ENCODE peak calls at places on chromosomes 7 and 10, in four cellular contexts. D is A549, U is GM12864, G is neuronal stem cell. C is an unnamed sample.

GRCh38 chr10:95729323-95730055 is 26.5 kb upstream of the ENTPD1 start:
- DNase-seq in D (no peak), U (no peak), G (no peak), C (no peak)

GRCh38 chr10:3357729-3358128 is 185.1 kb upstream of the PITRM1 start:
- DNase-seq in U (no peak), D (no peak), G (no peak), C (no peak)

GRCh38 chr10:26334932-26335573 is 103.1 kb upstream of the APBB1IP start:
- DNase-seq in D (peak), G (peak), U (peak), C (peak)

GRCh38 chr10:77637986-77638765 is 568 bp upstream of the KCNMA1 start:
- DNase-seq in D (peak), U (no peak), G (no peak), C (no peak)

GRCh38 chr10:27513451-27514191 is 9.5 kb downstream of the RAB18 start:
- DNase-seq in D (no peak), U (no peak), G (no peak), C (peak)

GRCh38 chr7:75957021-75957736 is 37.2 kb downstream of the TMEM120A start:
- DNase-seq in D (no peak), U (no peak), G (no peak), C (no peak)

GRCh38 chr10:77392851-77393250 is 244.8 kb downstream of the KCNMA1 start:
- DNase-seq in D (peak), U (no peak), G (no peak), C (peak)

GRCh38 chr7:54986716-54987115 is 32.1 kb upstream of the EGFR start:
- DNase-seq in U (no peak), G (no peak), D (no peak), C (no peak)

GRCh38 chr7:144515430-144515829 is 111.9 kb upstream of the NOBOX start:
- DNase-seq in G (no peak), D (no peak), U (no peak), C (no peak)

GRCh38 chr10:122939819-122940543 is 14.0 kb downstream of the C10orf88 start:
- DNase-seq in D (no peak), U (no peak), G (no peak), C (no peak)

GRCh38 chr10:122171270-122171669 is 99.8 kb upstream of the BTBD16 start:
- DNase-seq in U (no peak), D (no peak), G (no peak), C (no peak)

GRCh38 chr7:28083998-28084985 is 96.3 kb downstream of the JAZF1 start:
- DNase-seq in D (no peak), U (no peak), G (no peak), C (no peak)

GRCh38 chr7:121961491-121961890 is 88.5 kb downstream of the PTPRZ1 start:
- DNase-seq in U (no peak), D (no peak), G (no peak), C (no peak)

GRCh38 chr10:37710831-37711616 is 146.4 kb downstream of the ZNF248 start:
- DNase-seq in G (no peak), U (no peak), D (no peak), C (no peak)

GRCh38 chr7:128114806-128115205 is 83.6 kb upstream of the LRRC4 start:
- DNase-seq in U (no peak), D (no peak), G (no peak), C (no peak)

GRCh38 chr10:130964771-130965170 is 346.8 kb downstream of the TCERG1L start:
- DNase-seq in G (no peak), U (no peak), D (no peak), C (no peak)

GRCh38 chr10:114336823-114337509 is 67.3 kb downstream of the AFAP1L2 start:
- DNase-seq in U (no peak), G (no peak), D (no peak), C (no peak)

GRCh38 chr10:29472268-29473086 is 162.3 kb downstream of the SVIL start:
- DNase-seq in U (no peak), G (no peak), D (no peak), C (no peak)

GRCh38 chr7:521221-522070 is 1.8 kb upstream of the PDGFA start:
- DNase-seq in G (no peak), D (peak), U (no peak), C (no peak)

GRCh38 chr7:132161231-132161915 is 414.9 kb downstream of the PLXNA4 start:
- DNase-seq in D (no peak), G (no peak), U (no peak), C (no peak)

GRCh38 chr10:102399217-102400021 is 3.9 kb downstream of the NFKB2 start:
- DNase-seq in D (peak), U (peak), G (peak), C (no peak)

GRCh38 chr10:80493482-80494021 is 39.4 kb downstream of the TSPAN14 start:
- DNase-seq in G (no peak), D (no peak), U (no peak), C (no peak)

GRCh38 chr7:20374391-20374790 is 43.7 kb downstream of the ITGB8 start:
- DNase-seq in G (no peak), D (no peak), U (no peak), C (no peak)

GRCh38 chr10:23338155-23338828 is 6.3 kb downstream of the C10orf67 start:
- DNase-seq in U (no peak), G (no peak), D (no peak), C (no peak)

GRCh38 chr10:132735923-132736391 is 50.0 kb downstream of the NKX6-2 start:
- DNase-seq in D (no peak), G (no peak), U (no peak), C (no peak)

GRCh38 chr10:74433993-74434392 is 283.0 kb downstream of the ADK start:
- DNase-seq in G (no peak), U (no peak), D (no peak), C (no peak)

GRCh38 chr10:87882555-87883294 is 19.3 kb downstream of the PTEN start:
- DNase-seq in G (no peak), U (no peak), D (no peak), C (no peak)

GRCh38 chr7:26372211-26372610 is 80.5 kb downstream of the SNX10 start:
- DNase-seq in G (no peak), U (no peak), D (no peak), C (no peak)

GRCh38 chr10:79483948-79484347 is 28.4 kb upstream of the EIF5AL1 start:
- DNase-seq in G (no peak), D (no peak), U (no peak), C (peak)

GRCh38 chr10:3978174-3978573 is 193.2 kb upstream of the KLF6 start:
- DNase-seq in U (no peak), G (no peak), D (no peak), C (no peak)

GRCh38 chr10:113618338-113618737 is 45.5 kb downstream of the NRAP start:
- DNase-seq in G (no peak), U (no peak), D (no peak), C (no peak)

GRCh38 chr10:87642988-87643387 is 16.7 kb upstream of the PAPSS2 start:
- DNase-seq in D (no peak), G (no peak), U (no peak), C (no peak)

GRCh38 chr7:158541330-158542010 is 46.2 kb downstream of the PTPRN2 start:
- DNase-seq in G (no peak), U (peak), D (no peak), C (no peak)

GRCh38 chr7:9083837-9084236 is 650.4 kb downstream of the NXPH1 start:
- DNase-seq in G (no peak), D (no peak), U (no peak), C (no peak)

DNA sequence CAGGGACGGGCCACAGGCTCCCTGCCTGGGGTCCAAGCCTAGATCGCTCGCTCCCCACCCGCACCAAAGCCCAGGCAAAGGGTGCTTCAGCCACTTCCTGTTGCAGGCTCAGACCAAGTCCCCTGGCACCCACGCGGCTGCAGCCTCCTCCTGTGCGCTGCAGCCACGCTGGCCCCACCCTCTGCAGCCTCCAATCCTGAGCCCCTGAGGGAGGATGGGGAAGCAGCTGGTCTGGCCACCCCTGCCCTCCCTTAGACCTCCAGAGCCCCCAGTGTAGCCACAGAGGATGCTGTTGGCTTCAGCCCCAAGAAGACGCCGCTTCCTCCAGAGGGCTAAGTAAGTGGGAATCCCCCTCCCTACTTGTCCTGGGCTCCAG is 9.3 kb downstream of the LIMK1 start:
- DNase-seq in U (peak), G (no peak), D (no peak), C (no peak)
- H3K4me3 ChIP-seq in U (peak), G (no peak), D (no peak), C (no peak)

GRCh38 chr10:108736111-108736510 is 1187.2 kb downstream of the XPNPEP1 start:
- DNase-seq in D (no peak), G (no peak), U (no peak), C (no peak)

DNA sequence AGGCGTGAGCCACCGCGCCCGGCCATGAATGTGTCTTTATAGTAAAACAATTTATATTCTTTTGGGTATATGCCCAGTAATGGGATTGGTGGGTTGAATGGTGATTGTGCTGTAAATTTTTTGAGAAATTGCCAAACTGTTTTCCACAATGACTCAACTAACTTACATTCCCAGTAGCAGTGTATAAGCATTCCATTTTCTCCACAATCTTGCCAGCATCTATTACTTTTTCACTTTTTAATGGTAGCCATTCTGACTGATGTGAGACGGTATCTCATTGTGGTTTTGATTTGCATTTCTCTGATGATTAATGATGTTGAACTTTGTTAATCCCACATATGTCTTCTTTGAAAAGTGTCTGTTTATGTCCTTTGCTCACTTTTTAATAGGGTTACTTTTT is 1187.9 kb downstream of the XPNPEP1 start:
- DNase-seq in G (no peak), D (no peak), U (no peak), C (peak)
- H3K4me3 ChIP-seq in G (no peak), D (no peak), U (no peak), C (no peak)

GRCh38 chr7:149715476-149715875 is 57.9 kb downstream of the ZNF467 start:
- DNase-seq in U (no peak), D (no peak), G (no peak), C (no peak)
- H3K4me3 ChIP-seq in U (peak), D (peak), G (peak), C (peak)

GRCh38 chr7:92830532-92831110 is 5.8 kb downstream of the CDK6 start:
- DNase-seq in G (no peak), U (no peak), D (no peak), C (no peak)
- H3K4me3 ChIP-seq in G (no peak), U (peak), D (peak), C (peak)

GRCh38 chr10:8331387-8331786 is 276.9 kb downstream of the GATA3 start:
- DNase-seq in G (no peak), D (no peak), U (no peak), C (no peak)
- H3K4me3 ChIP-seq in G (no peak), D (no peak), U (no peak), C (no peak)

DNA sequence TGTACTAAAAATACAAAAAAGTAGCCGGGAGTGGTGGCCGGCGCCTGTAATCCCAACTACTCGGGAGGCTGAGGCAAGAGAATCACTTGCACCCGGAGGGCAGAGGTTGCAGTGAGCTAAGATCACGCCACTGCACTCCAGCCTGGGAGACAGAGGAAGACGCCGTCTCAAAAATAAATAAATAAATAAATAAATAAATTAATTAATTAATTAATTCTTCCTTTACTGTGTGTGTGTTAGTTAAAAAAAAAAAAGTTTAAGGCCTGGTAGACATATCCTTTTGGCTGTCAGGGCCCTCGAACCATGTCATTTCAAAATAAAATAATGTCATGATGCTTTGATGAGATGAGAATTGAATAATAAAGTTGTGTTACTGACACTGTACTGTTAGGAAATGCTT is 81.3 kb downstream of the ZNF467 start:
- DNase-seq in D (no peak), U (no peak), G (no peak), C (no peak)
- H3K4me3 ChIP-seq in D (no peak), U (no peak), G (no peak), C (no peak)

DNA sequence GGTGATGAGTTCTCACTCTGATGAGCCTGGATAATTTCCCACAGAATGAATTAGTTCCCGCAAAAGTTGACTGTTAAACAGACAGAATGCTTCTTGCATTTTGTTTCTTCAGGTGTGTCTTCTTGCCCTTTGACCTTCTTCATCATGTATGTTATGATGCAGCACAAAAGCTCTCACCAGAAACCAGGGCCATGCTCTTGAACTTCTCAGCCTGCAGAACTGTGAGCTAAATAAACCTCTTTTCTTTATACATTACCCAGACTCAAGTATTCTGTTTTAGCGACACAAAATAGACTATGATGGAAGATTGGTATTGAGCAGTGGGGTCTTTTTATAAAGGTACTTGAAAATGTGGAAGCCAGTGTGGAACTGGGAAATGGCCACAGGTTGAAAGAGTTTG is 95.2 kb upstream of the TNS3 start:
- DNase-seq in G (no peak), D (no peak), U (no peak), C (no peak)
- H3K4me3 ChIP-seq in G (no peak), D (no peak), U (no peak), C (no peak)

GRCh38 chr7:34320926-34321609 is 336.9 kb upstream of the NPSR1 start:
- DNase-seq in G (peak), U (peak), D (peak), C (peak)
- H3K4me3 ChIP-seq in G (peak), U (no peak), D (peak), C (no peak)

DNA sequence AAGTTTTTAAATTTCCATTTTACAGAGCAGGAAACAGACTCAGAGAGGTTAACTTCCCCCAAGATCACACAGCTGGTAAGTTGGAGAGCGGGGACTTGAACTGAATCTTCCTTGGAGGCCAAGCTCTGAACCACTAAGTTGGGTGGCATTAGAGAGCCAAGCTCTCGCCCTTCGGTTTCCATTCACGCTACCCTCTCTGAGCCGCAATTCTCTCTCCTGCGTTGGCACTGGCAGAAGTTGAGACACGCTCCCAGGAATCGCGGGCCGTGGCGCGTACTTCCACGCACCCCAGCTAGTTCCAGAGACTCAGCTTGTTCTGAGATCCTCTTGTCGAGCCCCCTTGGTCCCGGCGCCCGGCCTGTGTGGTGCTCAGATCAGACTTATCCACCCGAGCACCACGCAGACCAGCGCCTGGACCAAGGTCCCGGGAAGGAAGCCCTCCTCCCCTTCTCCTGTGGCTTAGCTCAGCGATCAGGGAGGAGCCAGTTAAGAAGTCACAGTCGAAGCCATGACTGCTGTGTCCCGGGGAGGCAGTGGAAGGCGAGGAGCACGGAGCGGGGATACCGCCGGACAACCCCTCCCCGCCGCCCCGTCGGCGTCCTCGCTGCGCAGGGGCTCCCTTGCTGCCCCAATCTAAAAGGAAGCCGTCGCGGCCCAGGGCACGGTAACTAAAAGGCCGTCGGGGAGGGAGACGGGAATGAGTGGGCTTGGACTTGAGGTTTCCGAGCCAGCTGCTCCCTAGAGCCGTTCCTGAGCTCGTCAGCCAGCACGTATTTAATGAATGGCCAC is 29.5 kb upstream of the VAX1 start:
- DNase-seq in D (no peak), U (no peak), G (no peak), C (no peak)
- H3K4me3 ChIP-seq in D (no peak), U (no peak), G (peak), C (no peak)

C was measured in HFF-Myc.